ENCODE peak calls at places on chromosomes 5 and 9, in six cellular contexts. One of them, this sample, is unnamed.

GRCh38 chr9:89153618-89154017 is 25.0 kb downstream of the SHC3 start:
- DNase-seq in lower leg skin: peak
- DNase-seq in A549: peak
- DNase-seq in dorsolateral prefrontal cortex: no peak
- DNase-seq in sigmoid colon: no peak
- DNase-seq in cardiac fibroblast: peak
- DNase-seq in this sample: peak

GRCh38 chr5:43874772-43875171 is 271.8 kb downstream of the NNT start:
- DNase-seq in lower leg skin: no peak
- DNase-seq in A549: no peak
- DNase-seq in dorsolateral prefrontal cortex: no peak
- DNase-seq in sigmoid colon: no peak
- DNase-seq in cardiac fibroblast: peak
- DNase-seq in this sample: peak

GRCh38 chr5:108171759-108172158 is 210.1 kb downstream of the FBXL17 start:
- DNase-seq in lower leg skin: no peak
- DNase-seq in A549: no peak
- DNase-seq in dorsolateral prefrontal cortex: no peak
- DNase-seq in sigmoid colon: no peak
- DNase-seq in cardiac fibroblast: peak
- DNase-seq in this sample: no peak

GRCh38 chr9:438066-438465 is 223.4 kb downstream of the DOCK8 start:
- DNase-seq in lower leg skin: no peak
- DNase-seq in A549: no peak
- DNase-seq in dorsolateral prefrontal cortex: no peak
- DNase-seq in sigmoid colon: no peak
- DNase-seq in cardiac fibroblast: peak
- DNase-seq in this sample: peak

GRCh38 chr5:72378636-72379289 is 58.6 kb downstream of the PTCD2 start:
- DNase-seq in lower leg skin: peak
- DNase-seq in A549: peak
- DNase-seq in dorsolateral prefrontal cortex: no peak
- DNase-seq in sigmoid colon: no peak
- DNase-seq in cardiac fibroblast: peak
- DNase-seq in this sample: peak

GRCh38 chr5:36730537-36731216 is 124.3 kb downstream of the SLC1A3 start:
- DNase-seq in lower leg skin: no peak
- DNase-seq in A549: no peak
- DNase-seq in dorsolateral prefrontal cortex: no peak
- DNase-seq in sigmoid colon: no peak
- DNase-seq in cardiac fibroblast: no peak
- DNase-seq in this sample: no peak

GRCh38 chr5:140926903-140927573 is 939 bp downstream of the PCDHAC1 start:
- DNase-seq in lower leg skin: no peak
- DNase-seq in A549: peak
- DNase-seq in dorsolateral prefrontal cortex: no peak
- DNase-seq in sigmoid colon: peak
- DNase-seq in cardiac fibroblast: peak
- DNase-seq in this sample: peak

GRCh38 chr5:137752873-137753226 is 1.3 kb downstream of the HNRNPA0 start:
- DNase-seq in lower leg skin: peak
- DNase-seq in A549: peak
- DNase-seq in dorsolateral prefrontal cortex: no peak
- DNase-seq in sigmoid colon: no peak
- DNase-seq in cardiac fibroblast: peak
- DNase-seq in this sample: peak

GRCh38 chr5:147415663-147416062 is 94.2 kb downstream of the DPYSL3 start:
- DNase-seq in lower leg skin: no peak
- DNase-seq in A549: no peak
- DNase-seq in dorsolateral prefrontal cortex: no peak
- DNase-seq in sigmoid colon: no peak
- DNase-seq in cardiac fibroblast: no peak
- DNase-seq in this sample: no peak

GRCh38 chr5:59485629-59486439 is 407.7 kb downstream of the PDE4D start:
- DNase-seq in lower leg skin: no peak
- DNase-seq in A549: peak
- DNase-seq in dorsolateral prefrontal cortex: no peak
- DNase-seq in sigmoid colon: no peak
- DNase-seq in cardiac fibroblast: peak
- DNase-seq in this sample: no peak

DNA sequence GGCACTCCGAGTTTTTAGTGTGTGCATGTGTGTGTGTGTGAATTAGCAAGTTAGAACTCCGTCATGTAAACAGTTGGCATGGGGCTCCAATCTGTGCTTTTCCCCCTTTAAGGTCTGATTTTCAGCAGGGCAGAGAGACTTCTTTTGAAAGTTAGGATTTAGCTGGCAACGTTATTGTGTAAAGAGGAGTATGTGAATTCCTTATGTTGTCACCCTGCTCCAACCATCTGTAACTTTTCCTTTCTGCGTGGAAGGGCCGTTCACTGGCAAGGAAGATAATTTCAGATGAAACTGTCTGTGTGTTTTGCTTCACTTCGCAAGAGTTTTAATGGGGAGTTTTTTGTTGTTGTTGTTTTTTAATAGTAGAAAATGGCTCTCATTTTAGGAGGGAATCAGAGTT is 342 bp downstream of the SGCD start:
- DNase-seq in lower leg skin: no peak
- DNase-seq in A549: no peak
- DNase-seq in dorsolateral prefrontal cortex: no peak
- DNase-seq in sigmoid colon: no peak
- DNase-seq in cardiac fibroblast: no peak
- DNase-seq in this sample: peak
- H3K4me3 ChIP-seq in lower leg skin: no peak
- H3K4me3 ChIP-seq in A549: peak
- H3K4me3 ChIP-seq in dorsolateral prefrontal cortex: peak
- H3K4me3 ChIP-seq in sigmoid colon: peak
- H3K4me3 ChIP-seq in cardiac fibroblast: peak
- H3K4me3 ChIP-seq in this sample: peak

DNA sequence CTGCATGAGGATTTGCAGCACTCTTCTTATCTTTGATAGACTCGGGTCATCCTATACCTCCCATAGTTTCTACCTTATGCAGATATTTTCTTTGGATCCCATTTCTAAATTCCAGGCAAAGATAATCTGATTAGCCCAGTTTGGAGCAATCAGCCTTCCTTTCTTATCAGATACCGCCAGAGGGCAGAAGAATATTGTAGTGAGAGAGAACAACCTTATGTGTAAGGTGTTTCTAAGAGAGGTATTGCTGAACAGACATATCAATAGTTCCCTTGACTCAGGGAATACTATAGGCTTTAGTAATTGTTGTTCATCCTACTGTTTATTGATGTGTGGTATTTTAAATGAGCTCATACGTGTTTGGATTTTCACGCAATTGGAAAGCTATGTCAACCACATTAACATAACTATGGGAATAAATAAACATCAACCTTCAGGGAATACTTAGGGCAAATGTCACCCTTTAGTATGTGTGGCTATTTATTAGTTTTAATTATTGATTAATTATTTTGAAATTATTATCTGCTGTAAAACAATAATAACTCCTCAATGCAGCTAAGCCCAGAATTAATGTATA is 1435.2 kb upstream of the CDH9 start:
- DNase-seq in lower leg skin: no peak
- DNase-seq in A549: peak
- DNase-seq in dorsolateral prefrontal cortex: no peak
- DNase-seq in sigmoid colon: no peak
- DNase-seq in cardiac fibroblast: peak
- DNase-seq in this sample: no peak
- TF ChIP-seq CTCF in lower leg skin: no peak
- TF ChIP-seq CTCF in A549: peak
- TF ChIP-seq CTCF in dorsolateral prefrontal cortex: peak
- TF ChIP-seq CTCF in sigmoid colon: no peak
- TF ChIP-seq CTCF in cardiac fibroblast: no peak
- TF ChIP-seq CTCF in this sample: no peak

GRCh38 chr5:162209005-162209605 is 141.5 kb downstream of the GABRG2 start:
- DNase-seq in lower leg skin: peak
- DNase-seq in A549: peak
- DNase-seq in dorsolateral prefrontal cortex: peak
- DNase-seq in sigmoid colon: no peak
- DNase-seq in cardiac fibroblast: peak
- DNase-seq in this sample: no peak

GRCh38 chr5:162217037-162217436 is 149.5 kb downstream of the GABRG2 start:
- DNase-seq in lower leg skin: no peak
- DNase-seq in A549: no peak
- DNase-seq in dorsolateral prefrontal cortex: no peak
- DNase-seq in sigmoid colon: no peak
- DNase-seq in cardiac fibroblast: no peak
- DNase-seq in this sample: no peak

DNA sequence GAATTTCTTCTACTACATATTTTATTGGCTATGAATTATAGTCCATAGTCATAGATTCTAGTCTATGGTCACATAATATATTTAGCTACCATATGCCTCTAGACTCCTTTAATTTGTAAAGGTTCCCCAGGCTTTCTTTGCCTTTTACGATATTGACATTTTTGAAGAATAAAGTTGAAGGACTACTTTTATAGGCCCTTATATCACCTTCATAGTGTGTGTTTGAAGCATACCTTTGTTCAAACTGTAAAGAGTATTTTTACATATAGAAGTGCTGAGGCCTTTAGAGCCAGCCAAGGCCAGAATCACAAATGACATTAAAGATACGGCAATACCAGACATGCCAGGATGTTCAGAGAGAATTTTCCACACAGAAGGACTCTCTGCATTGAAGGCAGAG is 147.0 kb downstream of the GABRG2 start:
- DNase-seq in lower leg skin: no peak
- DNase-seq in A549: no peak
- DNase-seq in dorsolateral prefrontal cortex: no peak
- DNase-seq in sigmoid colon: no peak
- DNase-seq in cardiac fibroblast: no peak
- DNase-seq in this sample: no peak
- H3K4me3 ChIP-seq in lower leg skin: no peak
- H3K4me3 ChIP-seq in A549: no peak
- H3K4me3 ChIP-seq in dorsolateral prefrontal cortex: no peak
- H3K4me3 ChIP-seq in sigmoid colon: no peak
- H3K4me3 ChIP-seq in cardiac fibroblast: no peak
- H3K4me3 ChIP-seq in this sample: no peak

DNA sequence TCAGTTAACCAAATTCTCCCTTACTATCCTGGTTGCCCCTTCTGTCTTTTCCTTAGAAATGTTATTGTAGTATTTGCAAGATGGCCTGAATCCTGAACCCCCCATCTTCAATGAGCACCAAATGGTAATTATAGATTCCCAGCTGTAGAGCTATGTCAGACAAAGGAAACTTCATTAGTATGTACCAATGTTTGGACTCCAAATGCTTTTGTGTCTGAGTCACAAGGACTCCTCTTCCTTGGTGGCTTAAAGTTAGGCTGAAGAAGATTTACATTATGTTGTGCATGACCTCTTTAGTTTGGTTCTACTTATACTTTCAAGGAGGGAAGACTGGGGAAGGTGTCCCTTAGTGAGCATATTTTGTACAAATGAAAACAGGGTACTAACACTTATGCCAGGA is 105.9 kb upstream of the CDKN2B start:
- DNase-seq in lower leg skin: no peak
- DNase-seq in A549: no peak
- DNase-seq in dorsolateral prefrontal cortex: no peak
- DNase-seq in sigmoid colon: no peak
- DNase-seq in cardiac fibroblast: peak
- DNase-seq in this sample: peak
- TF ChIP-seq CTCF in lower leg skin: no peak
- TF ChIP-seq CTCF in A549: no peak
- TF ChIP-seq CTCF in dorsolateral prefrontal cortex: no peak
- TF ChIP-seq CTCF in sigmoid colon: no peak
- TF ChIP-seq CTCF in cardiac fibroblast: no peak
- TF ChIP-seq CTCF in this sample: no peak